ENCODE peak calls at places on chromosomes 16 and 17, in four cellular contexts. One of them, this sample, is unnamed.

GRCh38 chr17:10633738-10634379 is 23.2 kb downstream of the MYH3 start:
- ATAC-seq in pancreas: no peak
- ATAC-seq in central memory CD8-positive, alpha-beta T cell: no peak
- ATAC-seq in right lobe of liver: no peak
- ATAC-seq in this sample: no peak

GRCh38 chr17:42809250-42809649 is 10.6 kb downstream of the CNTD1 start:
- ATAC-seq in pancreas: peak; percentile 23
- ATAC-seq in central memory CD8-positive, alpha-beta T cell: no peak
- ATAC-seq in right lobe of liver: peak; percentile 86
- ATAC-seq in this sample: peak; percentile 96

GRCh38 chr16:11133344-11133921 is 122.6 kb downstream of the SOCS1 start:
- ATAC-seq in pancreas: peak; percentile 83
- ATAC-seq in central memory CD8-positive, alpha-beta T cell: no peak
- ATAC-seq in right lobe of liver: peak; percentile 47
- ATAC-seq in this sample: peak; percentile 83

GRCh38 chr16:52603015-52603414 is 56.1 kb upstream of the TOX3 start:
- ATAC-seq in pancreas: peak; percentile 69
- ATAC-seq in central memory CD8-positive, alpha-beta T cell: no peak
- ATAC-seq in right lobe of liver: peak; percentile 39
- ATAC-seq in this sample: no peak

GRCh38 chr16:7380907-7381306 is 48.3 kb downstream of the RBFOX1 start:
- ATAC-seq in pancreas: no peak
- ATAC-seq in central memory CD8-positive, alpha-beta T cell: no peak
- ATAC-seq in right lobe of liver: no peak
- ATAC-seq in this sample: no peak

GRCh38 chr16:21088646-21089538 is 61.8 kb downstream of the DNAH3 start:
- ATAC-seq in pancreas: no peak
- ATAC-seq in central memory CD8-positive, alpha-beta T cell: no peak
- ATAC-seq in right lobe of liver: no peak
- ATAC-seq in this sample: no peak

GRCh38 chr16:75282811-75283281 is 31.4 kb upstream of the BCAR1 start:
- ATAC-seq in pancreas: no peak
- ATAC-seq in central memory CD8-positive, alpha-beta T cell: no peak
- ATAC-seq in right lobe of liver: no peak
- ATAC-seq in this sample: no peak

GRCh38 chr17:77180503-77181330 is 39.9 kb downstream of the SEC14L1 start:
- ATAC-seq in pancreas: no peak
- ATAC-seq in central memory CD8-positive, alpha-beta T cell: no peak
- ATAC-seq in right lobe of liver: no peak
- ATAC-seq in this sample: no peak

GRCh38 chr16:10497132-10498088 is 83.0 kb downstream of the EMP2 start:
- ATAC-seq in pancreas: peak; percentile 30
- ATAC-seq in central memory CD8-positive, alpha-beta T cell: no peak
- ATAC-seq in right lobe of liver: peak; percentile 28
- ATAC-seq in this sample: no peak

GRCh38 chr17:2230877-2231276 is 72.7 kb downstream of the SMG6 start:
- ATAC-seq in pancreas: no peak
- ATAC-seq in central memory CD8-positive, alpha-beta T cell: no peak
- ATAC-seq in right lobe of liver: no peak
- ATAC-seq in this sample: peak; percentile 53

GRCh38 chr16:2429037-2429770 is at the start of gene CCNF:
- ATAC-seq in pancreas: peak; percentile 98
- ATAC-seq in central memory CD8-positive, alpha-beta T cell: peak; percentile 95
- ATAC-seq in right lobe of liver: peak; percentile 98
- ATAC-seq in this sample: peak; percentile 98

GRCh38 chr16:74874912-74875311 is 100.3 kb upstream of the FA2H start:
- ATAC-seq in pancreas: peak; percentile 92
- ATAC-seq in central memory CD8-positive, alpha-beta T cell: no peak
- ATAC-seq in right lobe of liver: no peak
- ATAC-seq in this sample: no peak

GRCh38 chr16:10086620-10087019 is 95.6 kb downstream of the GRIN2A start:
- ATAC-seq in pancreas: no peak
- ATAC-seq in central memory CD8-positive, alpha-beta T cell: no peak
- ATAC-seq in right lobe of liver: no peak
- ATAC-seq in this sample: no peak

GRCh38 chr17:42436401-42436800 is 13.3 kb upstream of the CAVIN1 start:
- ATAC-seq in pancreas: peak; percentile 82
- ATAC-seq in central memory CD8-positive, alpha-beta T cell: no peak
- ATAC-seq in right lobe of liver: no peak
- ATAC-seq in this sample: peak; percentile 96

GRCh38 chr17:79088266-79088996 is 13.8 kb downstream of the ENGASE start:
- ATAC-seq in pancreas: no peak
- ATAC-seq in central memory CD8-positive, alpha-beta T cell: no peak
- ATAC-seq in right lobe of liver: no peak
- ATAC-seq in this sample: no peak

This sample was measured in gastroesophageal sphincter.